ENCODE peak calls at places on chromosome 11, in five cellular contexts. One of them, this sample, is unnamed.
A peak's percentile ranks its signal among the peaks of the same experiment; 100 is the strongest.

GRCh38 chr11:638616-639323 is 1.7 kb downstream of the DRD4 start:
- DNase-seq in substantia nigra: no peak
- DNase-seq in EL: no peak
- DNase-seq in T-helper 2 cell: no peak
- DNase-seq in putamen: no peak
- DNase-seq in this sample: no peak

GRCh38 chr11:130032931-130033330 is 30.3 kb upstream of the PRDM10 start:
- DNase-seq in T-helper 2 cell: no peak
- DNase-seq in substantia nigra: no peak
- DNase-seq in EL: no peak
- DNase-seq in putamen: no peak
- DNase-seq in this sample: no peak

GRCh38 chr11:65211293-65212105 is 29.8 kb downstream of the CAPN1 start:
- DNase-seq in T-helper 2 cell: no peak
- DNase-seq in substantia nigra: no peak
- DNase-seq in EL: no peak
- DNase-seq in putamen: no peak
- DNase-seq in this sample: no peak

GRCh38 chr11:97687106-97687505 is 1297.3 kb downstream of the JRKL start:
- DNase-seq in putamen: no peak
- DNase-seq in substantia nigra: no peak
- DNase-seq in T-helper 2 cell: no peak
- DNase-seq in EL: no peak
- DNase-seq in this sample: no peak

GRCh38 chr11:95419915-95420314 is 188.9 kb upstream of the SESN3 start:
- DNase-seq in EL: peak; percentile 19
- DNase-seq in T-helper 2 cell: no peak
- DNase-seq in putamen: no peak
- DNase-seq in substantia nigra: no peak
- DNase-seq in this sample: peak; percentile 8

GRCh38 chr11:112526699-112527410 is 266.2 kb upstream of the PLET1 start:
- DNase-seq in putamen: no peak
- DNase-seq in substantia nigra: no peak
- DNase-seq in EL: peak; percentile 58
- DNase-seq in T-helper 2 cell: no peak
- DNase-seq in this sample: peak; percentile 17

GRCh38 chr11:12182650-12183511 is 72.5 kb downstream of the MICAL2 start:
- DNase-seq in putamen: no peak
- DNase-seq in EL: peak; percentile 98
- DNase-seq in T-helper 2 cell: no peak
- DNase-seq in substantia nigra: no peak
- DNase-seq in this sample: peak; percentile 99

GRCh38 chr11:13333456-13333957 is 55.9 kb downstream of the BMAL1 start:
- DNase-seq in substantia nigra: no peak
- DNase-seq in putamen: no peak
- DNase-seq in T-helper 2 cell: no peak
- DNase-seq in EL: no peak
- DNase-seq in this sample: no peak

GRCh38 chr11:67287355-67288197 is 1.5 kb upstream of the ANKRD13D start:
- DNase-seq in EL: no peak
- DNase-seq in putamen: no peak
- DNase-seq in substantia nigra: no peak
- DNase-seq in T-helper 2 cell: no peak
- DNase-seq in this sample: no peak

GRCh38 chr11:59208956-59209355 is 3.8 kb downstream of the MPEG1 start:
- DNase-seq in putamen: no peak
- DNase-seq in T-helper 2 cell: no peak
- DNase-seq in substantia nigra: no peak
- DNase-seq in EL: no peak
- DNase-seq in this sample: no peak

GRCh38 chr11:47415949-47416472 is 7.6 kb downstream of the SLC39A13 start:
- DNase-seq in EL: peak; percentile 98
- DNase-seq in putamen: no peak
- DNase-seq in substantia nigra: peak; percentile 27
- DNase-seq in T-helper 2 cell: no peak
- DNase-seq in this sample: peak; percentile 98